ENCODE peak calls at places on chromosomes 5 and 9, in nine cellular contexts. I is NCI-H69; L is neural progenitor cell; H is Calu3; Y is stimulated activated CD8-positive, alpha-beta memory T cell treated with anti-CD3 and anti-CD28 coated beads, Interleukin-15, amount 100 ng/mL, for 24 hours; G is GM23248; V is cardiac fibroblast; E is DMS153; F is colonic mucosa. D is an unnamed sample.

GRCh38 chr5:109688647-109688998 is 1.1 kb upstream of the MAN2A1 start:
- DNase-seq in H (no peak), Y (no peak), G (peak), V (peak), I (peak), E (peak), F (peak), L (peak), D (peak)

GRCh38 chr9:121736147-121736721 is 84.8 kb downstream of the DAB2IP start:
- DNase-seq in F (peak), Y (no peak), V (no peak), G (peak), H (peak), I (peak), E (no peak), L (peak), D (no peak)

GRCh38 chr9:113154471-113154870 is 3.7 kb downstream of the SLC31A2 start:
- DNase-seq in H (no peak), E (no peak), Y (no peak), L (no peak), V (peak), G (peak), F (no peak), I (no peak), D (no peak)

GRCh38 chr9:92671323-92671722 is 1.4 kb upstream of the IPPK start:
- DNase-seq in L (no peak), G (peak), Y (no peak), I (peak), E (no peak), F (peak), H (peak), V (peak), D (no peak)

GRCh38 chr5:165304193-165304820 is 1798.9 kb downstream of the MAT2B start:
- DNase-seq in E (no peak), Y (no peak), H (no peak), L (no peak), I (no peak), V (no peak), G (no peak), F (no peak), D (no peak)

GRCh38 chr5:10456583-10457562 is 15.2 kb downstream of the ROPN1L start:
- DNase-seq in V (peak), H (no peak), L (no peak), E (no peak), F (no peak), Y (no peak), G (peak), I (no peak), D (no peak)

GRCh38 chr5:138503487-138504270 is 38.4 kb downstream of the EGR1 start:
- DNase-seq in I (peak), Y (no peak), E (peak), G (peak), V (peak), L (peak), H (peak), F (peak), D (peak)

GRCh38 chr9:95018099-95018927 is 291.8 kb downstream of the AOPEP start:
- DNase-seq in E (no peak), L (peak), Y (no peak), G (peak), H (no peak), F (no peak), I (no peak), V (peak), D (no peak)

GRCh38 chr9:73667749-73668148 is 516.1 kb downstream of the ANXA1 start:
- DNase-seq in I (peak), L (no peak), G (peak), F (no peak), E (no peak), Y (no peak), H (peak), V (no peak), D (no peak)

GRCh38 chr5:127002390-127002789 is 28.0 kb downstream of the MARCHF3 start:
- DNase-seq in Y (no peak), F (no peak), L (no peak), E (no peak), V (peak), I (no peak), G (peak), H (peak), D (no peak)

GRCh38 chr5:52964138-52964537 is 25.0 kb upstream of the ITGA2 start:
- DNase-seq in H (no peak), L (no peak), V (no peak), E (no peak), Y (no peak), I (no peak), F (no peak), G (peak), D (no peak)

GRCh38 chr5:5628866-5629265 is 206.4 kb downstream of the ICE1 start:
- DNase-seq in H (no peak), Y (no peak), F (no peak), L (no peak), E (no peak), I (no peak), V (no peak), G (no peak), D (no peak)

GRCh38 chr5:53985796-53986195 is 324.6 kb downstream of the ARL15 start:
- DNase-seq in I (no peak), G (no peak), F (no peak), E (no peak), H (no peak), V (no peak), L (no peak), Y (no peak), D (no peak)

GRCh38 chr9:129384887-129385614 is 207.0 kb upstream of the IER5L start:
- DNase-seq in V (no peak), L (no peak), I (no peak), Y (no peak), E (no peak), G (no peak), H (no peak), F (no peak), D (no peak)

GRCh38 chr9:93523518-93524144 is 52.8 kb upstream of the PHF2 start:
- DNase-seq in H (no peak), G (no peak), F (no peak), E (no peak), L (no peak), I (no peak), V (no peak), Y (no peak), D (no peak)

GRCh38 chr9:93594041-93594756 is 17.8 kb downstream of the PHF2 start:
- DNase-seq in L (no peak), V (no peak), E (no peak), F (peak), Y (no peak), I (peak), G (no peak), H (no peak), D (no peak)

GRCh38 chr9:33159760-33160127 is 7.4 kb downstream of the B4GALT1 start:
- DNase-seq in I (peak), E (no peak), L (no peak), Y (no peak), V (peak), F (peak), G (peak), H (no peak), D (no peak)

GRCh38 chr5:131265318-131265803 is 1.5 kb downstream of the CDC42SE2 start:
- DNase-seq in I (peak), L (no peak), F (no peak), V (peak), Y (no peak), G (peak), E (no peak), H (peak), D (no peak)

GRCh38 chr9:111730937-111731567 is 63.7 kb downstream of the SHOC1 start:
- DNase-seq in E (no peak), I (no peak), F (no peak), V (peak), H (peak), L (no peak), G (no peak), Y (no peak), D (no peak)

GRCh38 chr5:95784514-95785302 is 37.8 kb downstream of the GLRX start:
- DNase-seq in Y (no peak), I (no peak), G (peak), E (no peak), H (no peak), V (no peak), L (no peak), F (no peak), D (no peak)

GRCh38 chr5:138276402-138277054 is 2.1 kb upstream of the GFRA3 start:
- DNase-seq in E (peak), I (peak), Y (no peak), V (no peak), H (no peak), L (no peak), G (no peak), F (no peak), D (peak)

GRCh38 chr9:132114102-132114707 is 34.5 kb upstream of the MED27 start:
- DNase-seq in F (peak), V (peak), H (peak), E (no peak), G (peak), I (no peak), Y (no peak), L (peak), D (no peak)

GRCh38 chr5:6644841-6645240 is 11.6 kb downstream of the SRD5A1 start:
- DNase-seq in G (peak), F (no peak), L (no peak), H (no peak), V (peak), I (no peak), E (no peak), Y (no peak), D (no peak)

GRCh38 chr5:39570418-39571027 is 145.7 kb upstream of the DAB2 start:
- DNase-seq in V (peak), F (no peak), G (peak), Y (no peak), L (peak), H (peak), E (peak), I (peak), D (no peak)

GRCh38 chr9:12133416-12133815 is 559.8 kb upstream of the TYRP1 start:
- DNase-seq in Y (no peak), G (no peak), E (no peak), I (no peak), H (no peak), V (no peak), L (no peak), F (no peak), D (no peak)

GRCh38 chr9:97830884-97831829 is 21.9 kb upstream of the FOXE1 start:
- DNase-seq in L (no peak), G (no peak), I (peak), E (no peak), H (no peak), Y (no peak), V (no peak), F (no peak), D (peak)

GRCh38 chr9:97293207-97293721 is 14.2 kb upstream of the CCDC180 start:
- DNase-seq in Y (no peak), F (no peak), I (peak), H (no peak), G (peak), E (peak), V (peak), L (no peak), D (peak)

GRCh38 chr9:111662851-111663823 is 1.7 kb downstream of the GNG10 start:
- DNase-seq in Y (no peak), G (no peak), F (no peak), I (no peak), L (peak), H (no peak), V (no peak), E (no peak), D (no peak)

GRCh38 chr9:75988663-75989062 is 98.2 kb downstream of the PCSK5 start:
- DNase-seq in L (no peak), H (no peak), E (no peak), G (no peak), I (no peak), Y (no peak), F (no peak), V (no peak), D (no peak)

GRCh38 chr9:37017546-37017945 is 16.5 kb downstream of the PAX5 start:
- DNase-seq in V (no peak), G (no peak), Y (no peak), F (no peak), I (no peak), H (no peak), E (no peak), L (no peak), D (no peak)

D was measured in NCI-H146.